ENCODE peak calls at places on chromosomes 16 and 17, in five cellular contexts. U is GM12878, R is Peyer's patch, D is tibial nerve, L is transverse colon. S is an unnamed sample.

GRCh38 chr17:80259642-80260535 is 763 bp upstream of the RNF213 start:
- DNase-seq in U (no peak), R (peak; percentile 82), D (peak; percentile 21), L (peak; percentile 73), S (peak; percentile 88)

GRCh38 chr17:27562777-27563455 is 68.1 kb upstream of the LGALS9 start:
- DNase-seq in U (no peak), R (no peak), D (no peak), L (no peak), S (no peak)

GRCh38 chr17:63701477-63702222 is 1.7 kb upstream of the LIMD2 start:
- DNase-seq in U (no peak), R (peak; percentile 91), D (no peak), L (peak; percentile 49), S (no peak)

GRCh38 chr17:55770220-55770870 is 19.5 kb downstream of the PCTP start:
- DNase-seq in U (no peak), R (no peak), D (no peak), L (no peak), S (no peak)

GRCh38 chr16:65312795-65313194 is 190.9 kb upstream of the CDH11 start:
- DNase-seq in U (no peak), R (no peak), D (no peak), L (no peak), S (no peak)

GRCh38 chr17:71494045-71494444 is 626.8 kb upstream of the SOX9 start:
- DNase-seq in U (no peak), R (no peak), D (no peak), L (no peak), S (no peak)

GRCh38 chr17:21445091-21445650 is 69.0 kb downstream of the KCNJ12 start:
- DNase-seq in U (no peak), R (no peak), D (no peak), L (no peak), S (no peak)

GRCh38 chr16:88303890-88304819 is 78.6 kb upstream of the ZNF469 start:
- DNase-seq in U (no peak), R (no peak), D (no peak), L (no peak), S (no peak)

GRCh38 chr17:31248986-31249385 is 48.1 kb downstream of the OMG start:
- DNase-seq in U (no peak), R (no peak), D (no peak), L (no peak), S (no peak)

GRCh38 chr16:83779881-83780280 is 27.9 kb upstream of the HSBP1 start:
- DNase-seq in U (no peak), R (no peak), D (no peak), L (no peak), S (no peak)

GRCh38 chr16:85172465-85173071 is 60.3 kb upstream of the CIBAR2 start:
- DNase-seq in U (no peak), R (peak; percentile 56), D (no peak), L (no peak), S (peak; percentile 71)

GRCh38 chr16:65062736-65063583 is 58.9 kb downstream of the CDH11 start:
- DNase-seq in U (no peak), R (no peak), D (no peak), L (no peak), S (no peak)

GRCh38 chr17:3040882-3041281 is 22.5 kb downstream of the OR1D5 start:
- DNase-seq in U (no peak), R (no peak), D (no peak), L (no peak), S (peak; percentile 9)

GRCh38 chr17:65294184-65294719 is 157.1 kb downstream of the RGS9 start:
- DNase-seq in U (no peak), R (peak; percentile 75), D (peak; percentile 49), L (peak; percentile 75), S (peak; percentile 63)

GRCh38 chr16:23398987-23399805 is 53.8 kb downstream of the COG7 start:
- DNase-seq in U (no peak), R (no peak), D (no peak), L (no peak), S (peak; percentile 35)
- TF ChIP-seq CTCF in U (no peak), R (no peak), D (no peak), L (no peak), S (no peak)

GRCh38 chr16:89406277-89406888 is 84.0 kb downstream of the ANKRD11 start:
- DNase-seq in U (no peak), R (no peak), D (no peak), L (no peak), S (peak; percentile 54)
- H3K27ac ChIP-seq in U (no peak overlapping the region), R (no peak overlapping the region), D (no peak overlapping the region), L (no peak overlapping the region), S (peak overlapping the region; percentile 25)

GRCh38 chr16:3389663-3390338 is 11.0 kb downstream of the ZSCAN32 start:
- DNase-seq in U (no peak), R (no peak), D (no peak), L (no peak), S (no peak)

GRCh38 chr16:3383045-3383448 is 17.8 kb downstream of the ZSCAN32 start:
- DNase-seq in U (no peak), R (no peak), D (no peak), L (no peak), S (no peak)

DNA sequence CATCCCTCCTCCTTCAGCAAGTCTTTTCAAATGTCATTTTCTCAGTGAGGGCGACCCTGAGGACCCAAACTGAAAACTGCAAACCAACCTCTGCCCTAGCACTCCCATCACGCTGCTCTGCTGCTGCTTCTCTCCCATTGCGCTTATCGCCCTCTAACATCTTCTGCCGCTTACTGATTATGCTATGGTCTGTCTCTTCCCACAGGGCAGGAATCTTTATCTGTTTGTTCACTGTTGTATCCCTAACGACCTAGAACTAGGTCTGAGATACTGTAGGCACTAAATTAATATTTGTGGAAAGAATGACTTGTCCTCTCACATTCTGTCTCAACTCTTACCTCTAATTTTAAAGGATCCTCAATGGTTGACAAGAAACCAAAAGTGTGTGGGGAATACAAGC is 12.5 kb downstream of the ZSCAN32 start:
- DNase-seq in U (no peak), R (no peak), D (no peak), L (no peak), S (no peak)
- H3K9me3 ChIP-seq in U (peaks cover 36% of the 10 kb centered on the region), R (peaks cover 62% of the 10 kb centered on the region), D (peaks cover under 1% of the 10 kb centered on the region), L (peaks cover 72% of the 10 kb centered on the region), S (no peaks in the 10 kb centered on the region)

DNA sequence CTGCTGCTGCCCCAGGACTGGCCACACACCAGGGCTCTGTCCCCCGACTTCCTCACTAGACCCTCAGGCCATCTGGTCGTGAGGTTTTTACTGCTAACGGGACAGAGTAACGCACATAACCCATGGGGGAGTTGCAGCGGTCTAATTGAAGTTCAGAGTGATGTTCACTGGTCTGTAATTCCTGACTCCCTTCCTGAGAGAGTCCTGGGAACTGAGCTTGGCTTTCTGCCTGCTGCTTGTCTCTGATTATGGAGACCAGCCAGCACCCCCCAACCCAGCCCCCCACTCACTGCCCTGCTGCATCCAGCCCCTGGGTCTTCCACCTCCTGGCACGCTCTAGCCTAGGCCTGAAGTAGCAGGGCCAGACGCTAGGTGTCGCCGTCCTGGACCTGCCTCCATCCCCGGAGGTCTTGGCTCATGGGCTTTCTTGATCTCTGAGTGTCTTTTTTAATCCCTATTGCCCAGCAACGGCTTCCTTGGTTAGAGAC is 192.9 kb downstream of the CCDC182 start:
- DNase-seq in U (no peak), R (peak; percentile 72), D (no peak), L (peak; percentile 39), S (no peak)
- TF ChIP-seq CTCF in U (peak; percentile 84), R (peak; percentile 46), D (no peak), L (peak; percentile 15), S (no peak)

DNA sequence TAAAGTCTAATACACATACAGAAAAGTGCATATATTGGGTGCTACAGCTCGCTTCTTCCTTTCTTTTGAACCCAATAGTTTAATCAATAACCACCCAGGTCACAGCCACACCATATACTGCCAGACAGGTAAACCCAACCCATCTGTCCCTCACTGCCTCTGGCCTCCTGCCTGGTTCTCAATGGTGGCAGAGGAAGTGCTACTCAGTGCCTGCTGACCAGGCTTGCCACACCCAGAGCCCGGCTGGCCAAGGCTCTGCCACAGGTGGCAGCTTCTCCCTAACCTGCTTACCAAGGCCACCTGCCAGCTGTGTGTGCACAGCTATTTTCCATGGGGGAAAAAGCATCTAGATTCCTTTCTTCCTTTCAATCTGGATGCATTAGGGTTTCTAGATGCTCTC is 584 bp downstream of the PMP22 start:
- DNase-seq in U (no peak), R (peak; percentile 89), D (no peak), L (peak; percentile 83), S (peak; percentile 82)
- H3K27ac ChIP-seq in U (no peak overlapping the region), R (peak overlapping the region; percentile 99), D (peak overlapping the region; percentile 96), L (peak overlapping the region; percentile 92), S (peak overlapping the region; percentile 38)

GRCh38 chr17:74937064-74938051 is 1.7 kb downstream of the OTOP3 start:
- DNase-seq in U (no peak), R (no peak), D (no peak), L (no peak), S (no peak)
- H3K9me3 ChIP-seq in U (no peaks in the 10 kb centered on the region), R (no peaks in the 10 kb centered on the region), D (no peaks in the 10 kb centered on the region), L (no peaks in the 10 kb centered on the region), S (no peaks in the 10 kb centered on the region)

GRCh38 chr17:48549909-48550308 is 5.0 kb upstream of the HOXB2 start:
- DNase-seq in U (no peak), R (no peak), D (no peak), L (no peak), S (no peak)

GRCh38 chr17:48551206-48551597 is 6.3 kb upstream of the HOXB2 start:
- DNase-seq in U (no peak), R (no peak), D (no peak), L (no peak), S (no peak)

GRCh38 chr17:48548687-48549621 is 4.0 kb upstream of the HOXB2 start:
- DNase-seq in U (no peak), R (no peak), D (no peak), L (no peak), S (no peak)

GRCh38 chr17:48551601-48552452 is 6.9 kb upstream of the HOXB2 start:
- DNase-seq in U (no peak), R (no peak), D (no peak), L (no peak), S (no peak)

GRCh38 chr17:48550313-48551205 is 5.7 kb upstream of the HOXB2 start:
- DNase-seq in U (no peak), R (no peak), D (no peak), L (no peak), S (no peak)
- TF ChIP-seq CTCF in U (no peak), R (no peak), D (no peak), L (peak; percentile 13), S (no peak)